ENCODE peak calls at places on chromosomes 13 and 19, in five cellular contexts. One of them, this sample, is unnamed.
A peak's percentile ranks its signal among the peaks of the same experiment; 100 is the strongest.

GRCh38 chr19:51467864-51468544 is 9.8 kb upstream of the SIGLEC8 start:
- DNase-seq in psoas muscle: no peak
- DNase-seq in pancreas: no peak
- DNase-seq in cardiac muscle cell: no peak
- DNase-seq in OCI-LY7: no peak
- DNase-seq in this sample: no peak

GRCh38 chr13:87172166-87172825 is 498.9 kb upstream of the SLITRK5 start:
- DNase-seq in psoas muscle: no peak
- DNase-seq in pancreas: no peak
- DNase-seq in cardiac muscle cell: no peak
- DNase-seq in OCI-LY7: no peak
- DNase-seq in this sample: no peak

GRCh38 chr13:110965038-110965754 is 50.3 kb upstream of the ANKRD10 start:
- DNase-seq in psoas muscle: no peak
- DNase-seq in pancreas: peak; percentile 22
- DNase-seq in cardiac muscle cell: no peak
- DNase-seq in OCI-LY7: no peak
- DNase-seq in this sample: no peak

GRCh38 chr19:50330365-50331078 is 1.3 kb upstream of the KCNC3 start:
- DNase-seq in psoas muscle: peak; percentile 83
- DNase-seq in pancreas: peak; percentile 84
- DNase-seq in cardiac muscle cell: peak; percentile 96
- DNase-seq in OCI-LY7: peak; percentile 95
- DNase-seq in this sample: peak; percentile 93

GRCh38 chr13:26412263-26412662 is 145.2 kb upstream of the WASF3 start:
- DNase-seq in psoas muscle: no peak
- DNase-seq in pancreas: no peak
- DNase-seq in cardiac muscle cell: no peak
- DNase-seq in OCI-LY7: no peak
- DNase-seq in this sample: no peak

GRCh38 chr13:109273326-109273751 is 513.0 kb downstream of the IRS2 start:
- DNase-seq in psoas muscle: no peak
- DNase-seq in pancreas: no peak
- DNase-seq in cardiac muscle cell: no peak
- DNase-seq in OCI-LY7: no peak
- DNase-seq in this sample: no peak

GRCh38 chr13:105069106-105069505 is 1466.4 kb downstream of the EFNB2 start:
- DNase-seq in psoas muscle: no peak
- DNase-seq in pancreas: no peak
- DNase-seq in cardiac muscle cell: no peak
- DNase-seq in OCI-LY7: no peak
- DNase-seq in this sample: no peak

GRCh38 chr19:23075031-23075733 is 41.6 kb upstream of the ZNF730 start:
- DNase-seq in psoas muscle: peak; percentile 45
- DNase-seq in pancreas: peak; percentile 26
- DNase-seq in cardiac muscle cell: peak; percentile 85
- DNase-seq in OCI-LY7: peak; percentile 90
- DNase-seq in this sample: peak; percentile 56

GRCh38 chr13:91491980-91492379 is 93.6 kb downstream of the GPC5 start:
- DNase-seq in psoas muscle: no peak
- DNase-seq in pancreas: no peak
- DNase-seq in cardiac muscle cell: no peak
- DNase-seq in OCI-LY7: no peak
- DNase-seq in this sample: no peak

GRCh38 chr13:113049521-113049941 is 56.1 kb upstream of the F7 start:
- DNase-seq in psoas muscle: no peak
- DNase-seq in pancreas: no peak
- DNase-seq in cardiac muscle cell: no peak
- DNase-seq in OCI-LY7: no peak
- DNase-seq in this sample: peak; percentile 86

GRCh38 chr13:84393981-84394625 is 511.8 kb upstream of the SLITRK1 start:
- DNase-seq in psoas muscle: no peak
- DNase-seq in pancreas: no peak
- DNase-seq in cardiac muscle cell: no peak
- DNase-seq in OCI-LY7: no peak
- DNase-seq in this sample: no peak

GRCh38 chr13:51435002-51435578 is 17.7 kb downstream of the INTS6 start:
- DNase-seq in psoas muscle: no peak
- DNase-seq in pancreas: no peak
- DNase-seq in cardiac muscle cell: peak; percentile 28
- DNase-seq in OCI-LY7: peak; percentile 45
- DNase-seq in this sample: no peak

GRCh38 chr13:68173111-68173510 is 943.0 kb upstream of the PCDH9 start:
- DNase-seq in psoas muscle: no peak
- DNase-seq in pancreas: no peak
- DNase-seq in cardiac muscle cell: no peak
- DNase-seq in OCI-LY7: no peak
- DNase-seq in this sample: no peak

GRCh38 chr19:41531438-41532311 is 44.3 kb upstream of the CEACAM21 start:
- DNase-seq in psoas muscle: peak; percentile 74
- DNase-seq in pancreas: peak; percentile 43
- DNase-seq in cardiac muscle cell: no peak
- DNase-seq in OCI-LY7: peak; percentile 90
- DNase-seq in this sample: no peak

GRCh38 chr19:42693760-42694350 is 46.4 kb downstream of the PSG3 start:
- DNase-seq in psoas muscle: no peak
- DNase-seq in pancreas: peak; percentile 46
- DNase-seq in cardiac muscle cell: no peak
- DNase-seq in OCI-LY7: peak; percentile 24
- DNase-seq in this sample: no peak

GRCh38 chr13:112616586-112617381 is 28.8 kb upstream of the TUBGCP3 start:
- DNase-seq in psoas muscle: no peak
- DNase-seq in pancreas: peak; percentile 44
- DNase-seq in cardiac muscle cell: peak; percentile 53
- DNase-seq in OCI-LY7: peak; percentile 34
- DNase-seq in this sample: no peak

GRCh38 chr19:12721656-12722565 is 1.8 kb downstream of the TNPO2 start:
- DNase-seq in psoas muscle: peak; percentile 78
- DNase-seq in pancreas: peak; percentile 63
- DNase-seq in cardiac muscle cell: peak; percentile 94
- DNase-seq in OCI-LY7: peak; percentile 64
- DNase-seq in this sample: peak; percentile 37

GRCh38 chr13:109914111-109914510 is 127.7 kb upstream of the IRS2 start:
- DNase-seq in psoas muscle: no peak
- DNase-seq in pancreas: no peak
- DNase-seq in cardiac muscle cell: no peak
- DNase-seq in OCI-LY7: no peak
- DNase-seq in this sample: no peak

GRCh38 chr19:47111081-47111589 is 2.4 kb downstream of the ZC3H4 start:
- DNase-seq in psoas muscle: no peak
- DNase-seq in pancreas: no peak
- DNase-seq in cardiac muscle cell: no peak
- DNase-seq in OCI-LY7: peak; percentile 60
- DNase-seq in this sample: no peak

GRCh38 chr13:82878536-82878935 is 1003.7 kb downstream of the SLITRK1 start:
- DNase-seq in psoas muscle: no peak
- DNase-seq in pancreas: no peak
- DNase-seq in cardiac muscle cell: no peak
- DNase-seq in OCI-LY7: no peak
- DNase-seq in this sample: no peak

GRCh38 chr19:19485998-19486290 is 29.4 kb downstream of the TSSK6 start:
- DNase-seq in psoas muscle: no peak
- DNase-seq in pancreas: no peak
- DNase-seq in cardiac muscle cell: no peak
- DNase-seq in OCI-LY7: no peak
- DNase-seq in this sample: no peak

GRCh38 chr19:58227964-58228583 is 640 bp upstream of the ZNF544 start:
- DNase-seq in psoas muscle: no peak
- DNase-seq in pancreas: no peak
- DNase-seq in cardiac muscle cell: peak; percentile 19
- DNase-seq in OCI-LY7: no peak
- DNase-seq in this sample: no peak

DNA sequence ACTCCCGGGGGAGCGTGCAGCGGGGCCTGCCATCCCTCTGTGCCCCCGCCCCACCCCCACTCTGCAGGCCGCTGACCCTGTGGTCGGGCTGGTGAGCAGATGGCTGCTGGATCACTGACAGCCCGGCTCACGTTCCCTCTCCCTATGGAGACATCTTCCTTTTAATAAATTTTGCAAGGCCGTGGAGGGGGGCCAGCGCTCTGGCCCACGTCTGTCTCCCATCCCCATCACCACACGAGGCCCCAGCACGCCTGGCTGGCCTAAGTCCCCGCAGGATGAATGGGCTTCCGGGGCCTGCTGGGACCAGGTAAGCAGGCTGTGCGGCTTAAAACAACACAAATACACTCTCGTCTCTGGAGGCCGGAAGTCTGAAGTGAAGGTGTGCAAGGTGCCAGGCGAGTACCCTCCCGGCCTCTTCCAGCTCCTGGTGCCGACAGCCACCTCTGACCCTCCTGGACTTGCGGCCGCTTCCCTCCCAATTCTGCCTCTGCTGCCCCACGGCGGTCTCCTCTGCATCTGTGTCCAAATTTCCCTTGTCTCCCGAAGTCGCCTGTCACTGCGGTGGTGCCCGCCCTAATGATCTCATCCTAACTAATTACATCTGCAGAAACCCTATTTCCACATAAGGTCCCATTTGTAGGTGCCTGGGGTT is 8.3 kb upstream of the PTBP1 start:
- DNase-seq in psoas muscle: peak; percentile 54
- DNase-seq in pancreas: no peak
- DNase-seq in cardiac muscle cell: no peak
- DNase-seq in OCI-LY7: no peak
- DNase-seq in this sample: no peak
- H3K27ac ChIP-seq in psoas muscle: peak overlapping the region; percentile 47
- H3K27ac ChIP-seq in pancreas: no peak overlapping the region
- H3K27ac ChIP-seq in cardiac muscle cell: peak overlapping the region; percentile 83
- H3K27ac ChIP-seq in OCI-LY7: no peak overlapping the region
- H3K27ac ChIP-seq in this sample: no peak overlapping the region

GRCh38 chr19:3519126-3519525 is 13.0 kb downstream of the FZR1 start:
- DNase-seq in psoas muscle: no peak
- DNase-seq in pancreas: no peak
- DNase-seq in cardiac muscle cell: no peak
- DNase-seq in OCI-LY7: no peak
- DNase-seq in this sample: no peak

GRCh38 chr19:3518231-3518630 is 12.1 kb downstream of the FZR1 start:
- DNase-seq in psoas muscle: no peak
- DNase-seq in pancreas: no peak
- DNase-seq in cardiac muscle cell: no peak
- DNase-seq in OCI-LY7: no peak
- DNase-seq in this sample: no peak

GRCh38 chr19:3521104-3521445 is 15.0 kb downstream of the FZR1 start:
- DNase-seq in psoas muscle: no peak
- DNase-seq in pancreas: no peak
- DNase-seq in cardiac muscle cell: no peak
- DNase-seq in OCI-LY7: no peak
- DNase-seq in this sample: no peak

GRCh38 chr19:3518669-3519068 is 12.6 kb downstream of the FZR1 start:
- DNase-seq in psoas muscle: no peak
- DNase-seq in pancreas: no peak
- DNase-seq in cardiac muscle cell: no peak
- DNase-seq in OCI-LY7: no peak
- DNase-seq in this sample: no peak

GRCh38 chr19:3520166-3521103 is 14.3 kb downstream of the FZR1 start:
- DNase-seq in psoas muscle: no peak
- DNase-seq in pancreas: no peak
- DNase-seq in cardiac muscle cell: peak; percentile 13
- DNase-seq in OCI-LY7: no peak
- DNase-seq in this sample: no peak
- TF ChIP-seq CTCF in psoas muscle: no peak
- TF ChIP-seq CTCF in pancreas: no peak
- TF ChIP-seq CTCF in cardiac muscle cell: no peak
- TF ChIP-seq CTCF in OCI-LY7: no peak
- TF ChIP-seq CTCF in this sample: no peak

GRCh38 chr13:73063166-73063565 is 4.4 kb downstream of the KLF5 start:
- DNase-seq in psoas muscle: no peak
- DNase-seq in pancreas: no peak
- DNase-seq in cardiac muscle cell: no peak
- DNase-seq in OCI-LY7: no peak
- DNase-seq in this sample: no peak

GRCh38 chr13:73059460-73060250 is 850 bp downstream of the KLF5 start:
- DNase-seq in psoas muscle: peak; percentile 58
- DNase-seq in pancreas: peak; percentile 81
- DNase-seq in cardiac muscle cell: peak; percentile 69
- DNase-seq in OCI-LY7: peak; percentile 20
- DNase-seq in this sample: no peak

GRCh38 chr13:73062368-73062767 is 3.6 kb downstream of the KLF5 start:
- DNase-seq in psoas muscle: no peak
- DNase-seq in pancreas: no peak
- DNase-seq in cardiac muscle cell: no peak
- DNase-seq in OCI-LY7: no peak
- DNase-seq in this sample: no peak

GRCh38 chr13:73060251-73061160 is 1.7 kb downstream of the KLF5 start:
- DNase-seq in psoas muscle: peak; percentile 33
- DNase-seq in pancreas: peak; percentile 37
- DNase-seq in cardiac muscle cell: no peak
- DNase-seq in OCI-LY7: no peak
- DNase-seq in this sample: no peak

GRCh38 chr13:73061478-73062275 is 2.9 kb downstream of the KLF5 start:
- DNase-seq in psoas muscle: no peak
- DNase-seq in pancreas: no peak
- DNase-seq in cardiac muscle cell: no peak
- DNase-seq in OCI-LY7: no peak
- DNase-seq in this sample: no peak
- H3K4me3 ChIP-seq in psoas muscle: peak overlapping the region; percentile 76
- H3K4me3 ChIP-seq in pancreas: no peak overlapping the region
- H3K4me3 ChIP-seq in cardiac muscle cell: no peak overlapping the region
- H3K4me3 ChIP-seq in OCI-LY7: no peak overlapping the region
- H3K4me3 ChIP-seq in this sample: no peak overlapping the region

GRCh38 chr19:18161691-18162039 is 8.7 kb downstream of the PIK3R2 start:
- DNase-seq in psoas muscle: no peak
- DNase-seq in pancreas: no peak
- DNase-seq in cardiac muscle cell: no peak
- DNase-seq in OCI-LY7: no peak
- DNase-seq in this sample: no peak

GRCh38 chr19:18159810-18160209 is 6.8 kb downstream of the PIK3R2 start:
- DNase-seq in psoas muscle: no peak
- DNase-seq in pancreas: peak; percentile 11
- DNase-seq in cardiac muscle cell: no peak
- DNase-seq in OCI-LY7: no peak
- DNase-seq in this sample: no peak

GRCh38 chr19:18158471-18158870 is 5.5 kb downstream of the PIK3R2 start:
- DNase-seq in psoas muscle: no peak
- DNase-seq in pancreas: no peak
- DNase-seq in cardiac muscle cell: no peak
- DNase-seq in OCI-LY7: no peak
- DNase-seq in this sample: no peak

GRCh38 chr19:18160792-18161690 is 8.1 kb downstream of the PIK3R2 start:
- DNase-seq in psoas muscle: peak; percentile 79
- DNase-seq in pancreas: peak; percentile 81
- DNase-seq in cardiac muscle cell: peak; percentile 80
- DNase-seq in OCI-LY7: peak; percentile 88
- DNase-seq in this sample: no peak

GRCh38 chr19:18160441-18160791 is 7.5 kb downstream of the PIK3R2 start:
- DNase-seq in psoas muscle: no peak
- DNase-seq in pancreas: no peak
- DNase-seq in cardiac muscle cell: no peak
- DNase-seq in OCI-LY7: no peak
- DNase-seq in this sample: no peak
- H3K27ac ChIP-seq in psoas muscle: peak overlapping the region; percentile 70
- H3K27ac ChIP-seq in pancreas: no peak overlapping the region
- H3K27ac ChIP-seq in cardiac muscle cell: no peak overlapping the region
- H3K27ac ChIP-seq in OCI-LY7: peak overlapping the region; percentile 41
- H3K27ac ChIP-seq in this sample: peak overlapping the region; percentile 90

This sample was measured in dorsolateral prefrontal cortex.